ENCODE peak calls at places on chromosome 1, in seven cellular contexts. G is hepatocyte, D is psoas muscle, I is heart right ventricle, Y is lower lobe of right lung, M is ovary, N is Peyer's patch. Q is an unnamed sample. For H3K36me3, the result is how much of the 10 kb centered on the place peaks cover.

GRCh38 chr1:205497351-205497750 is 7.1 kb upstream of the CDK18 start:
- DNase-seq in G (no peak), D (peak), I (no peak), Y (no peak), M (no peak), N (no peak), Q (no peak)

GRCh38 chr1:223216482-223217205 is 73.6 kb upstream of the TLR5 start:
- DNase-seq in G (no peak), D (no peak), I (no peak), Y (no peak), M (no peak), N (no peak), Q (no peak)

GRCh38 chr1:198657550-198658064 is 18.8 kb downstream of the PTPRC start:
- DNase-seq in G (peak), D (no peak), I (no peak), Y (no peak), M (no peak), N (no peak), Q (no peak)

GRCh38 chr1:61149010-61149860 is 66.9 kb downstream of the NFIA start:
- DNase-seq in G (no peak), D (no peak), I (no peak), Y (no peak), M (no peak), N (no peak), Q (no peak)

GRCh38 chr1:65214340-65215027 is 66.5 kb downstream of the AK4 start:
- DNase-seq in G (no peak), D (no peak), I (no peak), Y (no peak), M (no peak), N (no peak), Q (no peak)

GRCh38 chr1:181111559-181111958 is 23.1 kb downstream of the IER5 start:
- DNase-seq in G (no peak), D (no peak), I (no peak), Y (no peak), M (no peak), N (no peak), Q (no peak)

GRCh38 chr1:57991289-57991688 is 555.2 kb downstream of the OMA1 start:
- DNase-seq in G (no peak), D (no peak), I (no peak), Y (no peak), M (no peak), N (no peak), Q (no peak)

GRCh38 chr1:102776074-102776473 is 332.2 kb downstream of the COL11A1 start:
- DNase-seq in G (no peak), D (no peak), I (no peak), Y (no peak), M (no peak), N (no peak), Q (no peak)

GRCh38 chr1:193479187-193479586 is 292.8 kb upstream of the B3GALT2 start:
- DNase-seq in G (no peak), D (no peak), I (no peak), Y (no peak), M (no peak), N (peak), Q (peak)

GRCh38 chr1:7591565-7591964 is 179.5 kb upstream of the VAMP3 start:
- DNase-seq in G (no peak), D (no peak), I (no peak), Y (peak), M (no peak), N (no peak), Q (no peak)

GRCh38 chr1:58290685-58291372 is 255.7 kb downstream of the OMA1 start:
- DNase-seq in G (peak), D (no peak), I (no peak), Y (no peak), M (no peak), N (no peak), Q (no peak)

GRCh38 chr1:27035344-27035743 is 22.7 kb upstream of the TENT5B start:
- DNase-seq in G (no peak), D (no peak), I (no peak), Y (no peak), M (no peak), N (no peak), Q (no peak)

GRCh38 chr1:156506450-156506849 is 5.9 kb upstream of the MEF2D start:
- DNase-seq in G (no peak), D (no peak), I (no peak), Y (no peak), M (no peak), N (no peak), Q (no peak)

GRCh38 chr1:220878223-220879081 is 791 bp upstream of the HLX start:
- DNase-seq in G (no peak), D (no peak), I (peak), Y (no peak), M (no peak), N (peak), Q (no peak)

GRCh38 chr1:230681599-230681998 is 32.3 kb downstream of the AGT start:
- DNase-seq in G (peak), D (peak), I (no peak), Y (no peak), M (no peak), N (no peak), Q (no peak)

GRCh38 chr1:225644666-225645065 is 8.3 kb downstream of the ENAH start:
- DNase-seq in G (no peak), D (no peak), I (no peak), Y (no peak), M (no peak), N (no peak), Q (no peak)

GRCh38 chr1:17636612-17637011 is 97.1 kb downstream of the ARHGEF10L start:
- DNase-seq in G (no peak), D (no peak), I (no peak), Y (no peak), M (no peak), N (no peak), Q (no peak)

GRCh38 chr1:220012259-220012658 is 34.0 kb downstream of the EPRS1 start:
- DNase-seq in G (no peak), D (no peak), I (no peak), Y (no peak), M (no peak), N (no peak), Q (no peak)

GRCh38 chr1:181122227-181122626 is 33.7 kb downstream of the IER5 start:
- DNase-seq in G (no peak), D (peak), I (no peak), Y (no peak), M (no peak), N (no peak), Q (no peak)

GRCh38 chr1:93340090-93340489 is 5.6 kb upstream of the DR1 start:
- DNase-seq in G (no peak), D (no peak), I (no peak), Y (no peak), M (no peak), N (no peak), Q (no peak)

GRCh38 chr1:121546830-121547680 is 362.3 kb downstream of the SRGAP2C start:
- DNase-seq in G (no peak), D (no peak), I (no peak), Y (no peak), M (no peak), N (no peak), Q (no peak)

GRCh38 chr1:61042679-61043009 is 39.7 kb upstream of the NFIA start:
- DNase-seq in G (no peak), D (no peak), I (no peak), Y (no peak), M (no peak), N (no peak), Q (no peak)

GRCh38 chr1:38014171-38014570 is 1.6 kb downstream of the UTP11 start:
- DNase-seq in G (no peak), D (no peak), I (no peak), Y (no peak), M (no peak), N (no peak), Q (no peak)

GRCh38 chr1:24860841-24861240 is 69.2 kb downstream of the RUNX3 start:
- DNase-seq in G (no peak), D (no peak), I (no peak), Y (no peak), M (no peak), N (no peak), Q (no peak)

GRCh38 chr1:228994691-228995090 is 259.4 kb downstream of the RHOU start:
- DNase-seq in G (no peak), D (no peak), I (no peak), Y (no peak), M (no peak), N (no peak), Q (no peak)

GRCh38 chr1:51518730-51519047 is 377 bp downstream of the EPS15 start:
- DNase-seq in G (peak), D (no peak), I (peak), Y (peak), M (peak), N (peak), Q (no peak)

GRCh38 chr1:59431566-59432294 is 134.8 kb downstream of the FGGY start:
- DNase-seq in G (no peak), D (no peak), I (no peak), Y (no peak), M (no peak), N (no peak), Q (no peak)

GRCh38 chr1:248810727-248811513 is 14.8 kb downstream of the SH3BP5L start:
- DNase-seq in G (no peak), D (peak), I (peak), Y (no peak), M (no peak), N (no peak), Q (no peak)

GRCh38 chr1:223846668-223847007 is 891 bp upstream of the TP53BP2 start:
- DNase-seq in G (peak), D (no peak), I (peak), Y (no peak), M (peak), N (no peak), Q (no peak)

GRCh38 chr1:218304281-218305039 is 19.4 kb downstream of the RRP15 start:
- DNase-seq in G (no peak), D (peak), I (peak), Y (no peak), M (no peak), N (no peak), Q (no peak)

GRCh38 chr1:158732524-158732923 is 12.0 kb upstream of the OR6K3 start:
- DNase-seq in G (no peak), D (no peak), I (no peak), Y (no peak), M (no peak), N (no peak), Q (no peak)

GRCh38 chr1:50426108-50426700 is 3.0 kb upstream of the DMRTA2 start:
- DNase-seq in G (no peak), D (no peak), I (no peak), Y (no peak), M (no peak), N (no peak), Q (no peak)

GRCh38 chr1:50427086-50427817 is 4.0 kb upstream of the DMRTA2 start:
- DNase-seq in G (no peak), D (no peak), I (no peak), Y (no peak), M (no peak), N (no peak), Q (no peak)

GRCh38 chr1:50427818-50428779 is 4.9 kb upstream of the DMRTA2 start:
- DNase-seq in G (no peak), D (no peak), I (no peak), Y (no peak), M (no peak), N (no peak), Q (no peak)

GRCh38 chr1:50425376-50426107 is 2.3 kb upstream of the DMRTA2 start:
- DNase-seq in G (no peak), D (no peak), I (no peak), Y (no peak), M (no peak), N (no peak), Q (no peak)

GRCh38 chr1:50426702-50427085 is 3.5 kb upstream of the DMRTA2 start:
- DNase-seq in G (no peak), D (no peak), I (no peak), Y (no peak), M (no peak), N (no peak), Q (no peak)
- H3K4me3 ChIP-seq in G (no peak), D (peak), I (no peak), Y (no peak), M (no peak), N (no peak), Q (no peak)

GRCh38 chr1:231691618-231692259 is 65.1 kb downstream of the DISC1 start:
- DNase-seq in G (peak), D (no peak), I (peak), Y (no peak), M (peak), N (no peak), Q (peak)
- TF ChIP-seq CTCF in G (peak), D (peak), I (peak), Y (peak), M (peak), N (peak), Q (peak)

DNA sequence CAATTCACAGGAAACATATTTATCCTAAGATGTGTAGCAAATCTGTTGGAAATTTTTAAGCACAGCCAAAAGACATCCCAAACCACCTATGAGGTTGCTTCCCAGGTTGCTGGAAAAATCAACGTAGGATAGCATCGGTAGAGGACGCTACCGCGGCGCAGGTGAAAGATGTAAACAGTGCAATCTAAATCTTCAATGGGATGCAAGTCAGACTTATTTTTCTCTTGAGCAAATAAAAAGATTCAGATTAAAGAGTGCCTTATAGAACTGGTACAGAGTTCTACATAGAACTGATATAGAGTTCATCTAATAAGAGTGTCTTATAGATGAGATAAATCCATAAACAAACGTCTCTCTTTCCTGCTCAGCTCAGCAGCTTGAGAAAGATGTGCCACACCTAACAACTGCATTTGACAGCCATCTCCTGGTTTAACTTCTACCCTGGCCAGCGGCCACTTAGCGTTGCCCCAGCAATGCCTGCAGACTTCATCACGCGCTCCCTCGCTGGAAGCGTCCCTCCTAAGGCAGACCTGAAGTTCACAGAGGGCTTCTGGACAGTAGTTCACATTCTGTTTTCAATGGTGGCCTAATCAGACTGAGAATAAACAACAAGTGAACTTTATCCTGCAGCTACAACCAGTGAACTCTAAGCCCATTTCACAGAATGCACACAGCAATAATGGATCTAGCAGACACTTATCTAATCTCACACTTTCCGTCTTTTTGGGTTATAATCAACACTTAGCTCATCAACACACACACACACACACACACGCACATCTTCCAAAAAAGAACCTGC is 164.5 kb downstream of the TOMM20 start:
- DNase-seq in G (peak), D (peak), I (peak), Y (no peak), M (no peak), N (peak), Q (no peak)
- H3K36me3 ChIP-seq in G (under half), D (under half), I (under half), Y (under half), M (under half), N (under half), Q (under half)

DNA sequence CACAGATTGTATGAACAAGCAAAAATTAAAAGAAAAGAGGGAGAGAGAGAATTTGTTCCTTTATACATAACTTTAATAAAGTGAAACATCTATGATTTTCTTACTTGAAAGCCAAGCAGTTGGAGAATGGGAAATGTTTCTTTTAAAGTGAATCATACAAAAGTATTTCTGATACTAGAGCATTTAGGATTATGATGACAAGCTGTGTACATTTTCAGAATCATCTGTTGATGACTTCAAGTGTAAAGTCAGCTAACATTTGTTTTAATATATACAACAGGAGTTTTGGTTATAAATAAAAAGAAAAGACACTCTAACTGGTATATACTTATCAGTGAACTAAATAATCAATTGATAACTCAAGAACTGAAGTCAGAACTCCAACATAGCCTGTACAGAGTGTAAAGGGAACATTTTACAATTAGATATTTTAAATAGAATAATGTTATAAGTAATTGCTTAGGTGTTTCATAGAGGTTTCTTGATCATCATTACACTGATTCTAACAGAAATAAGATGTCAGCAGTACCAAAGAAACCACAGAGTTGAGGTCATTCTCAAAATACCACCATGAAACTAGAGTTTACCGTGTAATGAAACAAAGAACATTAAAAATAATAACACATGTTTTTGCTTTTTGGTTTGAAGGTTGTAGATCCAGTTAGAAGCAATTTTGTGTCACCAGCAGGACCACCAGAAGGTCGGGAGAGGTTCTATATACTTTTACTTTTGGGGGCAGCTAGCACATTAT is 103.4 kb downstream of the COL24A1 start:
- DNase-seq in G (no peak), D (no peak), I (no peak), Y (no peak), M (no peak), N (no peak), Q (peak)
- H3K4me3 ChIP-seq in G (no peak), D (no peak), I (no peak), Y (no peak), M (no peak), N (no peak), Q (no peak)

GRCh38 chr1:29124366-29125236 is 898 bp upstream of the TMEM200B start:
- DNase-seq in G (peak), D (peak), I (peak), Y (peak), M (peak), N (peak), Q (peak)
- TF ChIP-seq CTCF in G (peak), D (peak), I (peak), Y (peak), M (peak), N (peak), Q (no peak)

DNA sequence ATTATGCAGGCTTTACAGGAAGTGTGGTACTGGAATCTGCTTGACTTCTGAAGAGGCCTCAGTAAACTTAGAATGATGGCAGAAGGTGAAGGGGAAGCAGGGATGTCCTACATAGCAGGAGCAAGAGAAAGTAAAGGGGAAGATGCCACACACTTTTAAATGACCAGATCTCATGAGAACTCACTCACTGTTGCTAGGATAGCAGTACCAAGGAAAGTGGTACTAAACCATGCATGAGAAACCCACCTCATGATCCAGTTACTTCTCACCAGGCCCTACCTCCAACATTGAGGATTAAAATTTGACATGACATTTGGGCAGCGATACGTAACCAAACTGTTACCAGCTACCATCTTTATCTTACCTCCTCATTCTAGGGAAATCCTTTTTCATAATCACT is 9.6 kb downstream of the DHX9 start:
- DNase-seq in G (no peak), D (no peak), I (no peak), Y (no peak), M (no peak), N (no peak), Q (no peak)
- H3K36me3 ChIP-seq in G (under half), D (half or more), I (half or more), Y (half or more), M (under half), N (under half), Q (under half)

DNA sequence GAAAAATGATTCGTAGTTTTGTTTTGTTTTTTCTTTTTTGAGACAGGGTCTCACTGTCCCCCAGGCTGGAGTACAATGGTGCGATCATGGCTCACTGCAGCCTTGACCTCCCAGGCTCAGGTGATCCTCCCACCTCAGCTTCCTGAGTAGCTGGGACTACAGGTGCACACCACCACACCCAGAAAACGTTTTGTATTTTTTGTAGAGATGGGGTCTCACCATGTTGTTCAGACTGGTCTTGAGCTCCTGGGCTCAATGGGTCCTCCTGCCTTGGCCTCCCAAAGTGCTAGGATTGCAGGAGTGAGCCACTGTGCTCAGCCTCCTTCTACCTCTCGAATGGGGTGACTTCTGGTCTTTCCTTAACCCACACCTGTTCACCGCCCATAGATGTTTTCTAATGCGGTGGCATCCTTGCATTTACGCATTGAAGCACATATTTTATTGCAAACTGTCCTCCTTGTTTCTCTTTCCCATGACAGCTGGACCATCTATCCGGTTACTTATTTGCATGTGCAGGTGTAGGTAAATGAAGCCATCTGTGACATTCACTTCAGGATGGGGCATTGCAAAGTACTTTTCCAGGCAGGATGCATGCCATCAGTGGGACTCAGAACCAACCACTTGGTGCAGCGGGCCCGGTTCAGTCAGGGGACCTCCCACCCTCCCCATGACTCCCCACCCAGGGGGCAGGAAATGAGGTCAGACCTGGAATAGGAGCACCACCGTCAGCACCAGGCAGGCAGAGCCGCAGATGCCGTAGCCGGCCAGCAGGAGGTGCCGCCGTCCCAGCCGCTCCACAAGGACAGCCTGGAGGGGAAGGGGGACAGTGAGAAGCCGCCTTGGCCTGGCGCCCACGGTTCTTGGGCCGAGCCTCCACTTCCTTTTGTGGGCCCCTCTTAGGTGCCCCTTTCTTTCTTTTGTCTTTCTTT is 16.5 kb downstream of the SLC2A7 start:
- DNase-seq in G (peak), D (no peak), I (peak), Y (no peak), M (peak), N (peak), Q (peak)
- H3K4me3 ChIP-seq in G (no peak), D (no peak), I (no peak), Y (no peak), M (no peak), N (no peak), Q (no peak)

GRCh38 chr1:171563675-171564074 is 58.4 kb upstream of the MYOCOS start:
- DNase-seq in G (no peak), D (no peak), I (no peak), Y (no peak), M (no peak), N (no peak), Q (no peak)

GRCh38 chr1:171566467-171566866 is 55.6 kb upstream of the MYOCOS start:
- DNase-seq in G (no peak), D (no peak), I (no peak), Y (no peak), M (no peak), N (no peak), Q (no peak)
- TF ChIP-seq CTCF in G (peak), D (no peak), I (no peak), Y (no peak), M (no peak), N (no peak), Q (no peak)